ENCODE peak calls at places on chromosomes 3 and 15, in seven cellular contexts. One of them, this sample, is unnamed.

GRCh38 chr3:169457807-169458206 is 205.7 kb downstream of the MECOM start:
- DNase-seq in ovary: no peak
- DNase-seq in GM13976: no peak
- DNase-seq in cardiac fibroblast: no peak
- DNase-seq in kidney epithelial cell: no peak
- DNase-seq in AG10803: no peak
- DNase-seq in IMR-90: no peak
- DNase-seq in this sample: no peak

GRCh38 chr3:72860053-72860452 is 11.8 kb upstream of the SHQ1 start:
- DNase-seq in ovary: no peak
- DNase-seq in cardiac fibroblast: no peak
- DNase-seq in AG10803: no peak
- DNase-seq in GM13976: no peak
- DNase-seq in kidney epithelial cell: no peak
- DNase-seq in IMR-90: no peak
- DNase-seq in this sample: no peak

GRCh38 chr15:45391746-45392711 is 13.7 kb upstream of the GATM start:
- DNase-seq in cardiac fibroblast: no peak
- DNase-seq in kidney epithelial cell: no peak
- DNase-seq in GM13976: peak
- DNase-seq in ovary: no peak
- DNase-seq in AG10803: no peak
- DNase-seq in IMR-90: no peak
- DNase-seq in this sample: no peak

GRCh38 chr3:152595975-152596832 is 238.7 kb upstream of the P2RY1 start:
- DNase-seq in AG10803: peak
- DNase-seq in kidney epithelial cell: peak
- DNase-seq in ovary: peak
- DNase-seq in cardiac fibroblast: peak
- DNase-seq in IMR-90: peak
- DNase-seq in GM13976: peak
- DNase-seq in this sample: peak

GRCh38 chr3:58169371-58169770 is 41.4 kb downstream of the DNASE1L3 start:
- DNase-seq in kidney epithelial cell: no peak
- DNase-seq in IMR-90: no peak
- DNase-seq in GM13976: no peak
- DNase-seq in AG10803: no peak
- DNase-seq in ovary: no peak
- DNase-seq in cardiac fibroblast: no peak
- DNase-seq in this sample: no peak

GRCh38 chr15:36688310-36689102 is 109.1 kb downstream of the CDIN1 start:
- DNase-seq in kidney epithelial cell: no peak
- DNase-seq in GM13976: no peak
- DNase-seq in ovary: no peak
- DNase-seq in AG10803: peak
- DNase-seq in IMR-90: peak
- DNase-seq in cardiac fibroblast: peak
- DNase-seq in this sample: peak

GRCh38 chr3:120438971-120439370 is 11.8 kb downstream of the FSTL1 start:
- DNase-seq in cardiac fibroblast: peak
- DNase-seq in kidney epithelial cell: peak
- DNase-seq in ovary: peak
- DNase-seq in IMR-90: peak
- DNase-seq in AG10803: peak
- DNase-seq in GM13976: no peak
- DNase-seq in this sample: peak

GRCh38 chr3:4834403-4834866 is 144.8 kb upstream of the BHLHE40 start:
- DNase-seq in kidney epithelial cell: no peak
- DNase-seq in GM13976: peak
- DNase-seq in ovary: no peak
- DNase-seq in IMR-90: peak
- DNase-seq in AG10803: no peak
- DNase-seq in cardiac fibroblast: no peak
- DNase-seq in this sample: no peak

GRCh38 chr15:44719293-44719999 is 8.1 kb downstream of the B2M start:
- DNase-seq in kidney epithelial cell: no peak
- DNase-seq in AG10803: no peak
- DNase-seq in GM13976: peak
- DNase-seq in ovary: no peak
- DNase-seq in IMR-90: peak
- DNase-seq in cardiac fibroblast: peak
- DNase-seq in this sample: no peak

GRCh38 chr3:10945683-10946287 is 46.8 kb upstream of the SLC6A1 start:
- DNase-seq in kidney epithelial cell: no peak
- DNase-seq in IMR-90: peak
- DNase-seq in ovary: peak
- DNase-seq in AG10803: peak
- DNase-seq in GM13976: peak
- DNase-seq in cardiac fibroblast: peak
- DNase-seq in this sample: peak

GRCh38 chr15:32994810-32995424 is 199.6 kb downstream of the FMN1 start:
- DNase-seq in IMR-90: peak
- DNase-seq in kidney epithelial cell: no peak
- DNase-seq in AG10803: peak
- DNase-seq in cardiac fibroblast: peak
- DNase-seq in GM13976: peak
- DNase-seq in ovary: no peak
- DNase-seq in this sample: peak

GRCh38 chr3:52468336-52468735 is 12.9 kb downstream of the NISCH start:
- DNase-seq in AG10803: peak
- DNase-seq in ovary: no peak
- DNase-seq in cardiac fibroblast: no peak
- DNase-seq in kidney epithelial cell: no peak
- DNase-seq in IMR-90: no peak
- DNase-seq in GM13976: no peak
- DNase-seq in this sample: no peak

GRCh38 chr3:14761121-14761672 is 57.6 kb upstream of the FGD5 start:
- DNase-seq in GM13976: no peak
- DNase-seq in ovary: no peak
- DNase-seq in kidney epithelial cell: no peak
- DNase-seq in IMR-90: no peak
- DNase-seq in AG10803: no peak
- DNase-seq in cardiac fibroblast: no peak
- DNase-seq in this sample: no peak

GRCh38 chr3:128215290-128215689 is 62.0 kb downstream of the EEFSEC start:
- DNase-seq in ovary: no peak
- DNase-seq in cardiac fibroblast: no peak
- DNase-seq in AG10803: no peak
- DNase-seq in IMR-90: no peak
- DNase-seq in kidney epithelial cell: no peak
- DNase-seq in GM13976: no peak
- DNase-seq in this sample: no peak

GRCh38 chr3:196513697-196514349 is 1.3 kb downstream of the SMCO1 start:
- DNase-seq in GM13976: no peak
- DNase-seq in cardiac fibroblast: peak
- DNase-seq in IMR-90: peak
- DNase-seq in ovary: no peak
- DNase-seq in AG10803: peak
- DNase-seq in kidney epithelial cell: no peak
- DNase-seq in this sample: peak

GRCh38 chr15:77251662-77252061 is 168.2 kb downstream of the PEAK1 start:
- DNase-seq in IMR-90: peak
- DNase-seq in kidney epithelial cell: no peak
- DNase-seq in GM13976: no peak
- DNase-seq in ovary: no peak
- DNase-seq in AG10803: peak
- DNase-seq in cardiac fibroblast: peak
- DNase-seq in this sample: peak

GRCh38 chr15:78004919-78005634 is 72.4 kb downstream of the TBC1D2B start:
- DNase-seq in GM13976: no peak
- DNase-seq in cardiac fibroblast: peak
- DNase-seq in kidney epithelial cell: no peak
- DNase-seq in ovary: peak
- DNase-seq in AG10803: peak
- DNase-seq in IMR-90: peak
- DNase-seq in this sample: peak

GRCh38 chr3:160684368-160684740 is 7.4 kb downstream of the ARL14 start:
- DNase-seq in cardiac fibroblast: no peak
- DNase-seq in kidney epithelial cell: no peak
- DNase-seq in ovary: no peak
- DNase-seq in AG10803: no peak
- DNase-seq in IMR-90: no peak
- DNase-seq in GM13976: no peak
- DNase-seq in this sample: no peak

GRCh38 chr3:150063237-150063636 is 92.5 kb upstream of the PFN2 start:
- DNase-seq in AG10803: no peak
- DNase-seq in cardiac fibroblast: no peak
- DNase-seq in IMR-90: no peak
- DNase-seq in ovary: no peak
- DNase-seq in GM13976: no peak
- DNase-seq in kidney epithelial cell: no peak
- DNase-seq in this sample: no peak

GRCh38 chr3:193132247-193132646 is 108.8 kb upstream of the PLAAT1 start:
- DNase-seq in IMR-90: no peak
- DNase-seq in kidney epithelial cell: no peak
- DNase-seq in ovary: no peak
- DNase-seq in cardiac fibroblast: no peak
- DNase-seq in AG10803: peak
- DNase-seq in GM13976: no peak
- DNase-seq in this sample: no peak

GRCh38 chr15:98647026-98647773 is 1.1 kb upstream of the IGF1R start:
- DNase-seq in cardiac fibroblast: peak
- DNase-seq in AG10803: peak
- DNase-seq in GM13976: peak
- DNase-seq in kidney epithelial cell: no peak
- DNase-seq in IMR-90: peak
- DNase-seq in ovary: peak
- DNase-seq in this sample: peak

GRCh38 chr3:136949708-136950107 is 8.1 kb upstream of the IL20RB start:
- DNase-seq in kidney epithelial cell: no peak
- DNase-seq in ovary: no peak
- DNase-seq in GM13976: no peak
- DNase-seq in AG10803: peak
- DNase-seq in cardiac fibroblast: peak
- DNase-seq in IMR-90: no peak
- DNase-seq in this sample: no peak
- TF ChIP-seq CTCF in kidney epithelial cell: peak
- TF ChIP-seq CTCF in ovary: no peak
- TF ChIP-seq CTCF in GM13976: no peak
- TF ChIP-seq CTCF in AG10803: peak
- TF ChIP-seq CTCF in cardiac fibroblast: peak
- TF ChIP-seq CTCF in IMR-90: peak
- TF ChIP-seq CTCF in this sample: peak

DNA sequence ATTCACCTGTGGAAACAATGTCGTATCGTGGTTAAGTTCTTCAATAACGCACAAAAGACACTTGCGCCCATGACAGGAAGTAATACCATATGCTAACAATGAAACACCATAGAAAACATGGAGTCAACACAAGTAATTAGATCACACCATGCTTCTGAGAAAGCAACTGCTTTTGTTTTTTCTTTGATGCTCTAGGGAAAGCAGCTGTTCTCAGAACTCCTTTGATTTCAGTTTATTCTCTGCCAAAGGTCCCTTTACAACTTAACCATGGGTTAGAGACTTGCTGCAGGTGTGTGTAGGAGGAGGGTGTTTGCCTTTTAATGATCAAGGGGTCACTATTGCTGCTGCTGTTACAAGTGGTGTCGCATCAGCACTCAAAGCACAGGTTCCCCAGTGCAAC is 324.0 kb upstream of the SLCO3A1 start:
- DNase-seq in kidney epithelial cell: no peak
- DNase-seq in cardiac fibroblast: no peak
- DNase-seq in GM13976: no peak
- DNase-seq in ovary: no peak
- DNase-seq in AG10803: no peak
- DNase-seq in IMR-90: no peak
- DNase-seq in this sample: no peak
- TF ChIP-seq CTCF in kidney epithelial cell: no peak
- TF ChIP-seq CTCF in cardiac fibroblast: no peak
- TF ChIP-seq CTCF in GM13976: no peak
- TF ChIP-seq CTCF in ovary: no peak
- TF ChIP-seq CTCF in AG10803: no peak
- TF ChIP-seq CTCF in IMR-90: no peak
- TF ChIP-seq CTCF in this sample: no peak

GRCh38 chr3:171863920-171864319 is 20.8 kb downstream of the TMEM212 start:
- DNase-seq in ovary: no peak
- DNase-seq in GM13976: no peak
- DNase-seq in cardiac fibroblast: no peak
- DNase-seq in AG10803: no peak
- DNase-seq in IMR-90: no peak
- DNase-seq in kidney epithelial cell: no peak
- DNase-seq in this sample: no peak

GRCh38 chr3:171865191-171865865 is 22.2 kb downstream of the TMEM212 start:
- DNase-seq in kidney epithelial cell: no peak
- DNase-seq in IMR-90: no peak
- DNase-seq in ovary: no peak
- DNase-seq in AG10803: peak
- DNase-seq in cardiac fibroblast: peak
- DNase-seq in GM13976: no peak
- DNase-seq in this sample: no peak

GRCh38 chr3:171871392-171872274 is 28.5 kb downstream of the TMEM212 start:
- DNase-seq in IMR-90: peak
- DNase-seq in kidney epithelial cell: no peak
- DNase-seq in AG10803: no peak
- DNase-seq in GM13976: no peak
- DNase-seq in cardiac fibroblast: peak
- DNase-seq in ovary: no peak
- DNase-seq in this sample: no peak

GRCh38 chr3:171862993-171863521 is 19.9 kb downstream of the TMEM212 start:
- DNase-seq in IMR-90: peak
- DNase-seq in cardiac fibroblast: peak
- DNase-seq in kidney epithelial cell: no peak
- DNase-seq in AG10803: peak
- DNase-seq in ovary: peak
- DNase-seq in GM13976: no peak
- DNase-seq in this sample: no peak

GRCh38 chr3:171867976-171868375 is 24.8 kb downstream of the TMEM212 start:
- DNase-seq in cardiac fibroblast: peak
- DNase-seq in GM13976: no peak
- DNase-seq in kidney epithelial cell: no peak
- DNase-seq in IMR-90: no peak
- DNase-seq in AG10803: no peak
- DNase-seq in ovary: no peak
- DNase-seq in this sample: no peak
- TF ChIP-seq CTCF in cardiac fibroblast: peak
- TF ChIP-seq CTCF in GM13976: no peak
- TF ChIP-seq CTCF in kidney epithelial cell: peak
- TF ChIP-seq CTCF in IMR-90: peak
- TF ChIP-seq CTCF in AG10803: peak
- TF ChIP-seq CTCF in ovary: no peak
- TF ChIP-seq CTCF in this sample: peak

GRCh38 chr15:27932600-27932999 is 166.5 kb downstream of the OCA2 start:
- DNase-seq in GM13976: no peak
- DNase-seq in cardiac fibroblast: no peak
- DNase-seq in ovary: no peak
- DNase-seq in IMR-90: no peak
- DNase-seq in kidney epithelial cell: no peak
- DNase-seq in AG10803: no peak
- DNase-seq in this sample: no peak

GRCh38 chr15:27937873-27938272 is 161.2 kb downstream of the OCA2 start:
- DNase-seq in IMR-90: no peak
- DNase-seq in AG10803: no peak
- DNase-seq in ovary: no peak
- DNase-seq in kidney epithelial cell: no peak
- DNase-seq in GM13976: no peak
- DNase-seq in cardiac fibroblast: no peak
- DNase-seq in this sample: no peak

GRCh38 chr15:27933562-27933961 is 165.6 kb downstream of the OCA2 start:
- DNase-seq in cardiac fibroblast: no peak
- DNase-seq in kidney epithelial cell: no peak
- DNase-seq in ovary: no peak
- DNase-seq in IMR-90: no peak
- DNase-seq in GM13976: no peak
- DNase-seq in AG10803: no peak
- DNase-seq in this sample: no peak

GRCh38 chr15:27935328-27935727 is 163.8 kb downstream of the OCA2 start:
- DNase-seq in GM13976: no peak
- DNase-seq in AG10803: no peak
- DNase-seq in kidney epithelial cell: no peak
- DNase-seq in cardiac fibroblast: no peak
- DNase-seq in IMR-90: no peak
- DNase-seq in ovary: no peak
- DNase-seq in this sample: no peak

GRCh38 chr15:27934782-27935181 is 164.3 kb downstream of the OCA2 start:
- DNase-seq in AG10803: no peak
- DNase-seq in IMR-90: no peak
- DNase-seq in cardiac fibroblast: no peak
- DNase-seq in GM13976: no peak
- DNase-seq in kidney epithelial cell: no peak
- DNase-seq in ovary: no peak
- DNase-seq in this sample: no peak
- TF ChIP-seq CTCF in AG10803: no peak
- TF ChIP-seq CTCF in IMR-90: no peak
- TF ChIP-seq CTCF in cardiac fibroblast: no peak
- TF ChIP-seq CTCF in GM13976: no peak
- TF ChIP-seq CTCF in kidney epithelial cell: no peak
- TF ChIP-seq CTCF in ovary: no peak
- TF ChIP-seq CTCF in this sample: no peak